ENCODE peak calls at places on chromosomes 7 and 10, in ten cellular contexts. Y, S, E, I, P, K, Z, L, G and Q are unnamed samples.

GRCh38 chr10:108801775-108802516 is 1121.4 kb downstream of the XPNPEP1 start:
- DNase-seq in L (no peak), S (peak), G (no peak), Z (no peak), K (no peak), E (no peak), Y (no peak), P (no peak), I (peak), Q (no peak)

GRCh38 chr7:87574630-87575029 is 26.1 kb downstream of the ABCB1 start:
- DNase-seq in I (peak), L (no peak), Y (no peak), G (no peak), P (no peak), K (no peak), Z (no peak), E (no peak), S (peak), Q (no peak)

GRCh38 chr10:62613429-62613828 is 191.1 kb upstream of the ADO start:
- DNase-seq in S (peak), K (no peak), P (no peak), L (no peak), I (no peak), E (no peak), Y (no peak), Z (no peak), G (no peak), Q (no peak)

GRCh38 chr7:138554674-138555073 is 94.6 kb downstream of the TRIM24 start:
- DNase-seq in I (no peak), Z (no peak), P (no peak), L (no peak), S (no peak), K (no peak), G (no peak), Y (no peak), E (no peak), Q (no peak)

GRCh38 chr7:155349601-155350331 is 52.1 kb downstream of the INSIG1 start:
- DNase-seq in Y (no peak), E (no peak), Z (peak), S (no peak), I (no peak), G (peak), P (no peak), L (no peak), K (peak), Q (no peak)

GRCh38 chr7:974172-974571 is 1.2 kb downstream of the COX19 start:
- DNase-seq in S (peak), G (no peak), K (no peak), E (no peak), Z (no peak), L (no peak), Y (no peak), P (no peak), I (peak), Q (no peak)

GRCh38 chr10:120392245-120392644 is 64.8 kb upstream of the PLPP4 start:
- DNase-seq in G (no peak), Y (no peak), E (no peak), Z (no peak), P (no peak), K (no peak), L (no peak), I (no peak), S (no peak), Q (no peak)

GRCh38 chr10:117004627-117005453 is at the start of gene SHTN1:
- DNase-seq in K (peak), Z (peak), G (peak), Y (peak), S (peak), E (peak), L (peak), P (peak), I (peak), Q (peak)

GRCh38 chr10:112353046-112353445 is 20.9 kb upstream of the ACSL5 start:
- DNase-seq in Y (no peak), G (no peak), L (no peak), I (no peak), S (no peak), K (no peak), E (peak), P (no peak), Z (no peak), Q (no peak)

GRCh38 chr10:27611209-27611608 is 107.1 kb downstream of the RAB18 start:
- DNase-seq in S (peak), P (no peak), K (no peak), Y (no peak), L (no peak), Z (no peak), G (no peak), I (peak), E (no peak), Q (no peak)

GRCh38 chr10:14360951-14361350 is 30.2 kb upstream of the FRMD4A start:
- DNase-seq in E (no peak), I (no peak), P (no peak), Z (no peak), K (no peak), S (no peak), Y (no peak), G (no peak), L (no peak), Q (no peak)

GRCh38 chr7:110760341-110760740 is 330.6 kb upstream of the LRRN3 start:
- DNase-seq in S (no peak), Y (no peak), L (no peak), I (no peak), Z (no peak), P (no peak), G (no peak), K (no peak), E (no peak), Q (no peak)

GRCh38 chr10:101208543-101208942 is 20.7 kb downstream of the LBX1 start:
- DNase-seq in Y (no peak), P (no peak), K (no peak), E (no peak), S (no peak), G (no peak), I (no peak), L (no peak), Z (no peak), Q (no peak)

GRCh38 chr7:75914169-75914654 is 743 bp upstream of the POR start:
- DNase-seq in G (peak), Y (no peak), I (no peak), K (no peak), Z (peak), E (no peak), L (no peak), S (no peak), P (no peak), Q (no peak)

GRCh38 chr7:116733924-116734591 is 62.1 kb downstream of the MET start:
- DNase-seq in I (no peak), Z (no peak), K (no peak), S (no peak), Y (no peak), G (no peak), L (no peak), P (no peak), E (no peak), Q (no peak)

GRCh38 chr10:69738858-69739435 is 62.8 kb upstream of the COL13A1 start:
- DNase-seq in K (peak), G (no peak), Y (no peak), E (no peak), L (no peak), I (no peak), Z (no peak), P (no peak), S (no peak), Q (no peak)

GRCh38 chr7:69162931-69163330 is 435.3 kb upstream of the AUTS2 start:
- DNase-seq in P (no peak), K (no peak), L (no peak), S (no peak), Z (no peak), E (no peak), Y (no peak), G (no peak), I (peak), Q (no peak)

GRCh38 chr10:13681528-13681927 is 94.8 kb downstream of the PRPF18 start:
- DNase-seq in S (no peak), L (no peak), G (no peak), K (no peak), P (no peak), Y (no peak), E (no peak), I (no peak), Z (no peak), Q (no peak)

GRCh38 chr10:51422311-51423120 is 276.9 kb downstream of the CSTF2T start:
- DNase-seq in G (peak), Z (peak), P (peak), L (no peak), I (peak), K (no peak), E (peak), S (peak), Y (peak), Q (peak)

GRCh38 chr10:37758074-37758473 is 99.3 kb downstream of the ZNF248 start:
- DNase-seq in I (no peak), E (no peak), S (no peak), Z (no peak), K (no peak), G (no peak), Y (no peak), P (no peak), L (no peak), Q (no peak)

GRCh38 chr10:75111367-75111905 is at the start of gene SAMD8:
- DNase-seq in G (peak), S (peak), L (peak), E (peak), K (peak), Y (peak), P (peak), Z (peak), I (peak), Q (no peak)

GRCh38 chr7:39838326-39838725 is 111.7 kb upstream of the CDK13 start:
- DNase-seq in K (no peak), I (no peak), Z (no peak), Y (peak), P (no peak), E (no peak), G (no peak), L (no peak), S (peak), Q (no peak)

GRCh38 chr7:29607889-29608288 is 44.3 kb downstream of the PRR15 start:
- DNase-seq in S (peak), E (no peak), K (no peak), P (no peak), G (no peak), I (peak), Z (no peak), Y (no peak), L (no peak), Q (no peak)

GRCh38 chr10:29669149-29669548 is 34.4 kb upstream of the SVIL start:
- DNase-seq in K (no peak), G (no peak), S (peak), L (no peak), Y (no peak), I (no peak), E (no peak), P (no peak), Z (no peak), Q (no peak)

GRCh38 chr10:49446031-49446430 is 50.1 kb upstream of the DRGX start:
- DNase-seq in Z (no peak), L (no peak), P (no peak), G (no peak), E (no peak), Y (no peak), S (peak), I (peak), K (no peak), Q (no peak)

GRCh38 chr7:156816943-156817572 is 75.9 kb downstream of the LMBR1 start:
- DNase-seq in S (peak), L (no peak), Z (no peak), Y (no peak), I (peak), K (no peak), E (peak), G (peak), P (no peak), Q (no peak)

GRCh38 chr10:69439350-69439739 is 11.9 kb upstream of the TSPAN15 start:
- DNase-seq in Z (no peak), L (peak), P (no peak), S (peak), Y (no peak), G (no peak), K (peak), I (peak), E (no peak), Q (no peak)

GRCh38 chr7:131011976-131012375 is 278.0 kb upstream of the KLF14 start:
- DNase-seq in Z (no peak), E (no peak), L (no peak), K (no peak), Y (no peak), S (peak), G (no peak), I (peak), P (no peak), Q (no peak)

GRCh38 chr10:103493911-103494877 is 689 bp downstream of the NEURL1 start:
- DNase-seq in P (no peak), G (peak), L (no peak), E (peak), I (no peak), Z (no peak), K (no peak), Y (peak), S (no peak), Q (no peak)

GRCh38 chr10:116043304-116043703 is 229.7 kb downstream of the GFRA1 start:
- DNase-seq in L (no peak), P (no peak), I (no peak), S (no peak), K (no peak), Y (no peak), Z (no peak), E (no peak), G (no peak), Q (no peak)

GRCh38 chr10:17659328-17659727 is 15.4 kb downstream of the STAM start:
- DNase-seq in K (no peak), G (no peak), P (no peak), Z (no peak), Y (no peak), E (no peak), L (no peak), I (no peak), S (no peak), Q (no peak)

GRCh38 chr10:126908729-126909526 is 3.7 kb downstream of the DOCK1 start:
- DNase-seq in L (no peak), P (no peak), S (no peak), Y (no peak), Z (no peak), K (no peak), I (no peak), G (no peak), E (no peak), Q (no peak)

GRCh38 chr10:34827087-34827766 is 12.1 kb upstream of the PARD3 start:
- DNase-seq in Z (no peak), E (no peak), L (peak), I (no peak), G (no peak), Y (no peak), P (no peak), K (no peak), S (no peak), Q (no peak)

GRCh38 chr10:34825433-34825832 is 10.3 kb upstream of the PARD3 start:
- DNase-seq in E (no peak), P (no peak), Z (no peak), G (no peak), Y (no peak), I (no peak), K (no peak), L (no peak), S (no peak), Q (no peak)

GRCh38 chr10:34824870-34825269 is 9.8 kb upstream of the PARD3 start:
- DNase-seq in E (no peak), S (no peak), Z (no peak), L (peak), P (peak), G (peak), Y (no peak), K (no peak), I (no peak), Q (no peak)

GRCh38 chr10:34830527-34830926 is 15.4 kb upstream of the PARD3 start:
- DNase-seq in K (no peak), Y (no peak), E (no peak), S (no peak), G (no peak), L (no peak), Z (no peak), P (no peak), I (peak), Q (no peak)

GRCh38 chr10:34826221-34826620 is 11.1 kb upstream of the PARD3 start:
- DNase-seq in P (no peak), L (peak), E (no peak), K (no peak), Y (no peak), G (no peak), S (no peak), I (no peak), Z (no peak), Q (no peak)
- TF ChIP-seq CTCF in P (no peak), L (no peak), E (no peak), K (no peak), Y (no peak), G (peak), S (no peak), I (no peak), Z (no peak), Q (no peak)

DNA sequence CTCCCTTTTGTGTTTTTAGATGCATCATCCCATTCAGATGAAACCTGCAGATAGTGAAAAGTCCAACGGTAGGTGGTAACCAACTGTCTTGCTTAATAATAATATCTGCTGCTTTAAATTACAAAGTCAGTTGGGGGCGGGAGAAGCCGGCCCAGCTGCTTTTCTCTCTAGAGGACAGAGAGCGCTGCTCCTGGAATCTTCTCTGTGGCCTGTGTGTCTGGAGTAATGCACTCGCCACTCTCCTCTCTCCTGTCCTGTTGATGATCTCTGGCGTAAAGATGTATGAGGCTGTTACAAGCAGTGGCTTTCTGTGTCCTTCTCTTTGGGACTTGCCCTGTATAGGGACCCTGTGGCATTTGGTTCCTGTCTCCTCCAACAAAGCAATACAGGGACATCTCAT is 231.5 kb downstream of the CELF2 start:
- DNase-seq in E (no peak), P (no peak), Z (no peak), G (no peak), S (no peak), Y (no peak), I (no peak), K (no peak), L (no peak), Q (no peak)
- TF ChIP-seq CTCF in E (no peak), P (no peak), Z (no peak), G (no peak), S (no peak), Y (no peak), I (no peak), K (no peak), L (no peak), Q (no peak)

GRCh38 chr7:121493553-121493952 is 97.4 kb upstream of the FAM3C start:
- DNase-seq in P (no peak), K (no peak), I (no peak), S (no peak), G (no peak), L (no peak), Z (no peak), E (no peak), Y (no peak), Q (no peak)
- TF ChIP-seq CTCF in P (peak), K (no peak), I (no peak), S (no peak), G (peak), L (no peak), Z (no peak), E (no peak), Y (no peak), Q (no peak)

DNA sequence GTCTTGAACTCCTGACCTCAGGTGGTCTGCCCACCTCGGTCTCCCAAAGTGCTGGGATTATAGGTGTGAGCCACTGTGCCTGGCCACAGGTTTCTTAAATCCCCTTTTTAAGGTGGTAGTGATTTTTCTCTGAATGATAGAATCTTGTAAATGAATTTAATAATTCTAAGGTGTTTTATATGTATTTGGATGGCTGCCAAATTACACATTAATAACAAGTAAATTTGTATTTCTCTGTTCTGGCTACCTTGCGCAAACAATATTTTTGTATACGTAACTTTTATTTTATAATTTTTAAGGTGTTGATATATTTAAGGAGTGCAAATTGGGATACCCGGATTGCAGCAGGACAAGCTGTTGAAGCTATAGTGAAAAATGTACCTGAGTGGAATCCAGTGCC is 16.1 kb downstream of the BTAF1 start:
- DNase-seq in G (no peak), Y (no peak), I (no peak), Z (no peak), P (no peak), S (no peak), K (no peak), E (no peak), L (no peak), Q (no peak)
- TF ChIP-seq CTCF in G (no peak), Y (no peak), I (no peak), Z (no peak), P (no peak), S (no peak), K (no peak), E (no peak), L (no peak), Q (no peak)

DNA sequence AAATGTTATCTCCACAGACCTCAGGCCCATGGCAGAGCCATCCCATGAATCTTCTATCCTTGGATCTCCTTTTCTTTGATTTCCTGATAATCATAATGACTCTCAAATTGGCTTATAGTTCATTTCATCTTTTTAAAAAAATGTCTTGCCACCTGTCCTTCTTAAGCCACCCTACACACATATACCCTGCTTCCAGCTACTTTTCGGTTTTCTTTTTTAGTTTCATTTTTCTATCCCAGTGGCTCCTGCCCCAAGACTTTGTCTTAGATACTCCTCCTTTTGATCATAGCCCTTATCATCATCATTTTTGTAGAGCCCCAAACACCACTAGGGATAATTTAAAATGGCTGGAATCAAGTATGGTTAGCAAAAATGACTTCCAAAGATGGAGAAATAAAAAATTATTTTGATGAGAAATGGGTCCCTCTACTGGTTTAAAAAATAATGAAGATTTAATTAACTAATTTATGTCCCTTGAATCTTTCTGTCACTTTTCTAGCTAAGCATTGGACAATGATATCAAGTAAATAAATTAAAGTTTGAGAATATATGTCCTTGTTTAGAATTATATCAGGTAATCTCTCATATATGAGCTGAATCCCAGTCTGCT is 277.3 kb upstream of the SEMA3D start:
- DNase-seq in K (no peak), Z (no peak), S (no peak), L (no peak), G (no peak), Y (no peak), I (no peak), E (no peak), P (no peak), Q (no peak)
- TF ChIP-seq CTCF in K (peak), Z (no peak), S (peak), L (no peak), G (peak), Y (no peak), I (peak), E (no peak), P (peak), Q (no peak)

DNA sequence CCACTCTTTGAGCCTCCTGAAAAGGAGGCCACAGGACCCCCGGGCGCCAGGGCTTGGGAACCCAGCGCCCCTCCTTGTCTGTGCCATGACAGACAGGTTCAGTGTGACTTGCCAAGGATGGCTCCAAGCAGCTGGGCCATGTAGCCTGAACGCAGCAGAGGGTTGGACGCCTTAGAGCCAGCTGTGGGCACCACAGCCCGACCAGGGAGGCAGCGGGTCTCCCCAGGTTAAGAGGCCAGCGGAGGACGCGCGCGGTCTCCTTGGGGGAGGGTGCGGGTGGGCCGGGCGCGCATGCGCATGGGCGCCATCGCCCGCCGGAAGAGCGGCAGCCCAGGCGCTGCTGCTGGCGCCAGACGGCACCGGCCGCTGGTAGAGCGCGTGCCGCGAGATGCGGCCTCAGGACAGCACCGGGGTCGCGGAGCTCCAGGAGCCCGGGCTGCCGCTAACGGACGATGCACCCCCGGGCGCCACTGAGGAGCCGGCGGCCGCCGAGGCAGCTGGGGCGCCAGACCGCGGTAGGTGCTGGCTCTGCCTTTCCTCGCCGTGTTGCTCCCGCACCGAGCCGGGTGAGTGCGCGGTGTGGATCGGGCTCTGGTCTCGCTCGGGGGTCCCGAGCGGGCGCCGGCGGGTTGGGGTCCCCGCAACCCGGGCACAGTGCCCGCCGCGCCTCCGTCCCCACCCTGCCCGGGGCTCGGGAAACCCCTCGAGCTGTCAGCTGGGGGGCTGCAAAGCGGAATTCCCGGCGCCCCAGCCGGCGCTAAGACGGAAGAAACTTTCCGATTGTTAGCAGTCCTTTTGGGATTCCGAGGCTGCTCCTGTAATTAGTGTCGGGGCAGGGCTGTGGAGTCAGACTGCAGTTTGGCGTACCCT is at the start of gene SLC35G1:
- DNase-seq in Z (peak), G (peak), Y (peak), L (peak), I (peak), E (peak), K (peak), S (peak), P (peak), Q (no peak)
- TF ChIP-seq CTCF in Z (no peak), G (no peak), Y (no peak), L (no peak), I (no peak), E (no peak), K (peak), S (no peak), P (no peak), Q (no peak)